ENCODE peak calls at places on chromosome 10, in five cellular contexts. W, Z, B, J and Q are unnamed samples.

GRCh38 chr10:90326498-90327267 is 531.2 kb downstream of the HTR7 start:
- DNase-seq in J (no peak), B (peak), W (no peak), Z (peak), Q (no peak)

GRCh38 chr10:43820663-43821062 is 172.0 kb upstream of the ZNF32 start:
- DNase-seq in Z (no peak), J (no peak), B (no peak), W (no peak), Q (no peak)

GRCh38 chr10:118501637-118502440 is 93.6 kb downstream of the PRLHR start:
- DNase-seq in J (no peak), Z (no peak), W (no peak), B (no peak), Q (no peak)

GRCh38 chr10:59945991-59946390 is 39.6 kb upstream of the CCDC6 start:
- DNase-seq in J (no peak), W (no peak), B (no peak), Z (no peak), Q (no peak)

GRCh38 chr10:84766923-84767322 is 438.5 kb downstream of the CCSER2 start:
- DNase-seq in W (no peak), Z (no peak), J (no peak), B (no peak), Q (no peak)

GRCh38 chr10:369441-370221 is 234.4 kb downstream of the ZMYND11 start:
- DNase-seq in W (no peak), Z (peak), J (no peak), B (peak), Q (no peak)

GRCh38 chr10:116444527-116445142 is 17.0 kb downstream of the PNLIPRP3 start:
- DNase-seq in W (no peak), B (peak), Z (peak), J (peak), Q (peak)

GRCh38 chr10:11154809-11155208 is 137.1 kb downstream of the CELF2 start:
- DNase-seq in J (no peak), B (peak), W (no peak), Z (peak), Q (no peak)

GRCh38 chr10:77554996-77555397 is 82.6 kb downstream of the KCNMA1 start:
- DNase-seq in W (no peak), Z (no peak), B (peak), J (no peak), Q (no peak)

GRCh38 chr10:72087969-72088878 is at the start of gene SPOCK2:
- DNase-seq in Z (peak), B (no peak), W (no peak), J (peak), Q (no peak)

GRCh38 chr10:3292601-3293000 is 120.0 kb upstream of the PITRM1 start:
- DNase-seq in J (no peak), B (no peak), W (no peak), Z (peak), Q (no peak)

GRCh38 chr10:69123306-69123746 is 652 bp upstream of the VPS26A start:
- DNase-seq in W (no peak), J (no peak), B (peak), Z (peak), Q (no peak)

GRCh38 chr10:42878821-42879195 is 96.2 kb downstream of the BMS1 start:
- DNase-seq in W (no peak), J (no peak), Z (no peak), B (no peak), Q (no peak)

GRCh38 chr10:131102147-131102546 is 209.4 kb downstream of the TCERG1L start:
- DNase-seq in W (no peak), B (no peak), J (no peak), Z (no peak), Q (no peak)

GRCh38 chr10:120505866-120506265 is 48.8 kb downstream of the PLPP4 start:
- DNase-seq in B (no peak), Z (no peak), J (no peak), W (no peak), Q (no peak)

GRCh38 chr10:74320026-74320425 is 169.0 kb downstream of the ADK start:
- DNase-seq in W (no peak), J (no peak), Z (no peak), B (no peak), Q (no peak)
- H3K14ac ChIP-seq in W (no peak), J (no peak), Z (no peak), B (no peak), Q (no peak)

DNA sequence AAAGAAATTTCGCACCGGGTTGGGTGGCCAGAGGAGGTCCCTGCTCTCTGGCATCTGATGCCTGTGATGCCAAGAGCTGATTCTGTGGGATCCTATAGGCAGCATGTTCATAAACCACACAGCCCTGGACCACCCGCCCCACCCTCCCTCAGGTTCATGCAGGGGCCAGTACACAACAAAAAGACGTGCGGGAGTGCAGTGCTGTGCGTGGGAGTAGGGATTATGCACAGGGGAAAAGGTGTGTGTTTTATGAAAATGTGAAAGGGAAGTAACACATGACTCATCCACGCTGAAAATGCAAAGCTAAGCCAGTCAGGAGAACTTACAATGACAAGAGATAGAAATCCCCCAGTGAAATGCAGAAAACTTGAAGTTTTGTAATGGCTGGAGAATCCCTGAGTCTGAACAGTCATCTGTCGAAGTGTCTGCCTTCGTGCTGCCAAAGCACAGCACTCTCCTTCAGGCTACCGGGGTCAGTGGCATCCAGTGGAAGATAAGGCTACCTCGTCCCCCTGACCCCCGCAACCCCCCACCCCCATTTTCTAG is 1.1 kb downstream of the KIAA1217 start:
- DNase-seq in W (no peak), Z (peak), B (peak), J (no peak), Q (no peak)
- H3K4ac ChIP-seq in W (no peak), Z (no peak), B (no peak), J (no peak), Q (no peak)

DNA sequence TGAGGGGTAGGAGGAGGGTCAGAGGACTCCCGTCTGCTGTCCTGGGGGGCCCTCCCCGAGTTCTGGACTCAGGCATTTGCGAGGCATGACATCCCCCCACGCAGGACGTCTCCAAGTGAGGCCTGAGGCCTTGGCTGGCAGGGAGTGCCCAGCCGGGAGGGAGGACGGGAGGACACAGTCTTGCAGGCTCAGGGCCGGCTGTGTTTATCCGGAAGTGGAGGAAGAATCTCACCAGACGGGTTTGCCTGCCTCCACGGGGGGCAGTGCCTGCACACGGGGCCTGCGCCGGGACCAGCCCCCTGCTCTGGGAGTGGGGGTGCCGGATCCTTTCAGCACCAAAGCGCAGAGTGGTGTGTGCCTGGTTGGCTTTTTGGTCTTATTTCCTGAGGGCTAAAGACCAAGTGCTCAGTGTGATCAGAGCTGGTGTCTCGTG is 10.9 kb downstream of the PWWP2B start:
- DNase-seq in B (peak), W (no peak), Z (peak), J (no peak), Q (peak)
- H3K14ac ChIP-seq in B (peak), W (peak), Z (no peak), J (peak), Q (peak)

GRCh38 chr10:103397191-103397825 is 882 bp downstream of the PDCD11 start:
- DNase-seq in B (no peak), J (no peak), Z (peak), W (no peak), Q (no peak)
- H3K4ac ChIP-seq in B (peak), J (no peak), Z (no peak), W (no peak), Q (no peak)